ENCODE peak calls at places on chromosomes 1 and 21, in nine cellular contexts. S, W, Z, C, G, V, I, R and T are unnamed samples.

GRCh38 chr21:34522284-34522683 is 10.3 kb upstream of the KCNE1 start:
- DNase-seq in S (no peak), W (no peak), Z (no peak), C (no peak), G (no peak), V (no peak), I (no peak), R (no peak), T (no peak)

GRCh38 chr1:232621050-232621449 is 8.9 kb downstream of the SIPA1L2 start:
- DNase-seq in S (no peak), W (no peak), Z (no peak), C (no peak), G (no peak), V (no peak), I (no peak), R (no peak), T (no peak)

GRCh38 chr1:92934395-92935378 is 26.6 kb downstream of the DIPK1A start:
- DNase-seq in S (no peak), W (peak), Z (peak), C (peak), G (no peak), V (no peak), I (no peak), R (peak), T (no peak)

GRCh38 chr1:152757747-152758146 is at the start of gene KPRP:
- DNase-seq in S (no peak), W (no peak), Z (no peak), C (no peak), G (no peak), V (no peak), I (no peak), R (no peak), T (no peak)

GRCh38 chr1:117205368-117205767 is 5.4 kb downstream of the VTCN1 start:
- DNase-seq in S (no peak), W (no peak), Z (no peak), C (no peak), G (no peak), V (no peak), I (no peak), R (no peak), T (no peak)

GRCh38 chr1:232968965-232969364 is 18.6 kb downstream of the NTPCR start:
- DNase-seq in S (no peak), W (no peak), Z (peak), C (no peak), G (no peak), V (no peak), I (no peak), R (no peak), T (no peak)

GRCh38 chr21:33962290-33962689 is 46.7 kb upstream of the ATP5PO start:
- DNase-seq in S (no peak), W (no peak), Z (no peak), C (no peak), G (no peak), V (no peak), I (no peak), R (no peak), T (no peak)

GRCh38 chr1:107530543-107530942 is 389.7 kb downstream of the NTNG1 start:
- DNase-seq in S (no peak), W (no peak), Z (no peak), C (no peak), G (no peak), V (no peak), I (no peak), R (no peak), T (no peak)

GRCh38 chr1:212452323-212453155 is 19.8 kb downstream of the NENF start:
- DNase-seq in S (peak), W (no peak), Z (peak), C (no peak), G (no peak), V (no peak), I (no peak), R (peak), T (no peak)

GRCh38 chr1:85445906-85446305 is 19.1 kb downstream of the DDAH1 start:
- DNase-seq in S (no peak), W (no peak), Z (no peak), C (no peak), G (no peak), V (no peak), I (no peak), R (no peak), T (no peak)

GRCh38 chr1:110196917-110197782 is 13.0 kb upstream of the KCNC4 start:
- DNase-seq in S (peak), W (peak), Z (no peak), C (peak), G (peak), V (no peak), I (peak), R (peak), T (peak)

GRCh38 chr1:247647864-247648263 is 31.7 kb downstream of the OR13G1 start:
- DNase-seq in S (peak), W (no peak), Z (no peak), C (no peak), G (no peak), V (no peak), I (no peak), R (no peak), T (peak)

GRCh38 chr1:167375949-167376348 is 142.4 kb downstream of the CD247 start:
- DNase-seq in S (no peak), W (no peak), Z (no peak), C (no peak), G (no peak), V (no peak), I (no peak), R (no peak), T (no peak)

GRCh38 chr1:39500862-39501389 is 9.5 kb downstream of the BMP8A start:
- DNase-seq in S (no peak), W (no peak), Z (no peak), C (no peak), G (no peak), V (no peak), I (no peak), R (no peak), T (no peak)